ENCODE peak calls at places on chromosomes 13 and 19, in ten cellular contexts. T is psoas muscle; E is AG04450; H is HFF-Myc; D is kidney epithelial cell; A is CD8-positive, alpha-beta T cell; F is Caco-2; B is ascending aorta; X is stomach; O is lower lobe of right lung. K is an unnamed sample.

GRCh38 chr19:18743281-18743825 is 47.8 kb downstream of the COMP start:
- DNase-seq in T (no peak), X (peak), E (peak), F (peak), B (no peak), O (peak), H (no peak), A (no peak), D (no peak), K (no peak)

GRCh38 chr13:60150538-60150937 is 13.2 kb downstream of the DIAPH3 start:
- DNase-seq in X (no peak), E (no peak), F (no peak), O (no peak), H (no peak), A (no peak), B (no peak), T (no peak), D (no peak), K (no peak)

GRCh38 chr19:32104465-32105235 is 240.8 kb upstream of the ZNF507 start:
- DNase-seq in H (no peak), B (no peak), F (peak), T (no peak), E (no peak), A (no peak), O (no peak), X (no peak), D (peak), K (no peak)

GRCh38 chr19:16315825-16316505 is 8.7 kb upstream of the KLF2 start:
- DNase-seq in F (peak), B (peak), X (no peak), O (peak), D (no peak), E (peak), H (peak), T (peak), A (no peak), K (peak)

GRCh38 chr13:46267166-46267565 is 55.4 kb downstream of the LRRC63 start:
- DNase-seq in H (no peak), B (no peak), T (no peak), F (no peak), O (no peak), X (no peak), D (no peak), A (no peak), E (no peak), K (no peak)

GRCh38 chr13:95222733-95223018 is 78.6 kb downstream of the ABCC4 start:
- DNase-seq in O (no peak), D (no peak), H (no peak), A (no peak), T (no peak), B (no peak), F (no peak), X (no peak), E (no peak), K (no peak)

GRCh38 chr19:47183579-47183978 is 47.4 kb downstream of the BBC3 start:
- DNase-seq in T (no peak), D (no peak), X (no peak), F (no peak), O (no peak), B (no peak), H (no peak), A (no peak), E (no peak), K (no peak)

GRCh38 chr13:77415253-77416127 is 88.6 kb upstream of the MYCBP2 start:
- DNase-seq in O (no peak), D (no peak), F (no peak), X (no peak), H (no peak), B (no peak), A (no peak), T (no peak), E (no peak), K (no peak)

GRCh38 chr19:45729774-45730388 is 815 bp downstream of the FBXO46 start:
- DNase-seq in X (no peak), E (no peak), F (peak), D (no peak), H (no peak), A (no peak), T (no peak), O (no peak), B (no peak), K (no peak)

GRCh38 chr19:17107546-17108452 is 32.2 kb downstream of the MYO9B start:
- DNase-seq in T (peak), O (peak), E (peak), D (peak), H (peak), F (no peak), A (no peak), B (peak), X (peak), K (peak)

GRCh38 chr13:50627111-50627510 is 216.4 kb downstream of the DLEU7 start:
- DNase-seq in X (no peak), E (no peak), O (no peak), D (no peak), F (peak), A (no peak), B (no peak), H (no peak), T (no peak), K (no peak)

GRCh38 chr13:47044842-47045241 is 148.0 kb upstream of the HTR2A start:
- DNase-seq in F (no peak), X (no peak), E (no peak), B (no peak), T (no peak), H (no peak), D (no peak), O (no peak), A (no peak), K (no peak)

GRCh38 chr19:9808855-9809646 is 9.8 kb downstream of the FBXL12 start:
- DNase-seq in F (no peak), O (no peak), A (no peak), D (no peak), T (no peak), X (no peak), E (no peak), B (no peak), H (no peak), K (no peak)

GRCh38 chr19:17337675-17338439 is 504 bp downstream of the GTPBP3 start:
- DNase-seq in D (no peak), B (no peak), E (no peak), X (no peak), H (no peak), T (no peak), A (no peak), F (peak), O (no peak), K (no peak)

GRCh38 chr19:21593008-21593427 is 87.6 kb downstream of the ZNF429 start:
- DNase-seq in T (no peak), F (no peak), E (no peak), O (no peak), X (no peak), A (no peak), D (no peak), H (no peak), B (no peak), K (no peak)

GRCh38 chr19:53101518-53101917 is 1.7 kb downstream of the ZNF160 start:
- DNase-seq in A (no peak), H (no peak), F (no peak), T (no peak), X (no peak), D (no peak), O (no peak), B (no peak), E (no peak), K (no peak)

GRCh38 chr13:72696590-72696989 is 30.8 kb downstream of the MZT1 start:
- DNase-seq in X (no peak), B (no peak), F (no peak), H (no peak), E (no peak), D (no peak), T (no peak), A (no peak), O (no peak), K (no peak)

GRCh38 chr13:28466151-28466550 is 28.8 kb downstream of the FLT1 start:
- DNase-seq in A (no peak), X (no peak), O (no peak), H (no peak), T (no peak), E (no peak), B (no peak), F (no peak), D (no peak), K (no peak)

GRCh38 chr19:29663861-29664752 is 1.2 kb upstream of the PLEKHF1 start:
- DNase-seq in T (no peak), H (no peak), A (no peak), X (no peak), E (no peak), F (no peak), B (no peak), D (no peak), O (no peak), K (no peak)

GRCh38 chr13:113592571-113592970 is 8.0 kb downstream of the TFDP1 start:
- DNase-seq in D (no peak), O (no peak), F (no peak), X (peak), A (no peak), B (peak), T (no peak), H (no peak), E (no peak), K (no peak)

GRCh38 chr19:39796000-39796498 is 17.4 kb downstream of the LEUTX start:
- DNase-seq in D (no peak), O (no peak), F (no peak), H (no peak), T (no peak), B (no peak), E (no peak), A (no peak), X (no peak), K (no peak)

GRCh38 chr19:3270908-3271307 is 46.4 kb downstream of the CELF5 start:
- DNase-seq in E (no peak), D (no peak), B (no peak), T (no peak), O (no peak), X (no peak), F (peak), H (peak), A (peak), K (no peak)

GRCh38 chr13:85632526-85633215 is 166.5 kb downstream of the SLITRK6 start:
- DNase-seq in D (no peak), E (no peak), F (no peak), B (no peak), X (no peak), A (no peak), H (no peak), O (no peak), T (no peak), K (no peak)

GRCh38 chr19:52922841-52923781 is at the start of gene ZNF888:
- DNase-seq in X (peak), O (peak), D (no peak), H (no peak), E (no peak), A (peak), F (peak), B (peak), T (peak), K (no peak)

GRCh38 chr13:48580185-48580803 is 47.4 kb upstream of the RCBTB2 start:
- DNase-seq in H (peak), X (peak), B (peak), T (peak), D (no peak), F (peak), A (peak), O (no peak), E (peak), K (no peak)

GRCh38 chr19:45879055-45879454 is 6.9 kb downstream of the IRF2BP1 start:
- DNase-seq in D (no peak), O (no peak), A (no peak), E (no peak), X (peak), T (no peak), H (no peak), B (no peak), F (no peak), K (no peak)

GRCh38 chr13:97432232-97432916 is 1.6 kb upstream of the RAP2A start:
- DNase-seq in O (no peak), B (no peak), A (no peak), H (no peak), T (no peak), D (no peak), F (no peak), E (no peak), X (no peak), K (no peak)

GRCh38 chr13:50030315-50030714 is 15.1 kb downstream of the KCNRG start:
- DNase-seq in A (no peak), B (no peak), D (no peak), T (no peak), X (no peak), E (no peak), F (peak), O (no peak), H (no peak), K (no peak)

GRCh38 chr13:33213024-33213795 is 72.3 kb downstream of the STARD13 start:
- DNase-seq in A (no peak), T (no peak), F (no peak), B (no peak), X (peak), E (no peak), O (no peak), D (no peak), H (no peak), K (no peak)

GRCh38 chr13:23320926-23321533 is 112.5 kb downstream of the SACS start:
- DNase-seq in D (no peak), B (no peak), X (no peak), T (no peak), H (no peak), A (no peak), F (no peak), E (no peak), O (no peak), K (no peak)

GRCh38 chr19:56966225-56966696 is 125.7 kb upstream of the PEG3 start:
- DNase-seq in A (no peak), B (no peak), E (no peak), T (no peak), F (no peak), X (no peak), D (no peak), H (no peak), O (no peak), K (no peak)

GRCh38 chr19:48396871-48397176 is 3.4 kb downstream of the GRIN2D start:
- DNase-seq in B (no peak), D (no peak), F (no peak), A (no peak), X (no peak), E (no peak), T (no peak), H (no peak), O (no peak), K (no peak)

GRCh38 chr13:89380101-89380500 is 1708.9 kb downstream of the SLITRK5 start:
- DNase-seq in O (no peak), A (no peak), X (peak), T (no peak), D (peak), F (no peak), H (no peak), E (no peak), B (no peak), K (no peak)

GRCh38 chr19:4555657-4556561 is 3.6 kb downstream of the SEMA6B start:
- DNase-seq in O (no peak), H (no peak), T (no peak), X (no peak), F (peak), A (no peak), D (no peak), B (no peak), E (no peak), K (no peak)

GRCh38 chr19:5957132-5957531 is 20.8 kb downstream of the RANBP3 start:
- DNase-seq in E (no peak), B (no peak), H (no peak), D (no peak), A (no peak), F (no peak), T (no peak), X (no peak), O (no peak), K (no peak)

DNA sequence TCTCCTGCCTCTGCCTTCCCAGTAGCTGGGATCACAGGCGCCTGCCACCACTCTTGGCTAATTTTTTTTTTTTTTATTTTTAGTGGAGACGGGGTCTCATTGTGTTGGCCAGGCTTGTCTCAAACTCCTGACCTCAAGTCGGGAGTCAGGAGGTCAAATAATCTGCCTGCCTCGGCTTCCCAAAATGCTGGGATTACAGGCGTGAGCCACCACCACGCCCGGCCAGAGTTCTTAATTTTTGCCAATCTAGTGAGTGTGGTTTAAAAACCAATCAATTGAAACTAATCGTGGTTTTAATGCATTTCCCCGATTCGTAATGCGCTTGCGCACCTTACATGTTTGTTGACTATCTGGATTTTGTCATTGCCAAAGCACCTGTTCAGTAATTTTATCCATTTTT is 37.0 kb downstream of the SKA3 start:
- DNase-seq in F (no peak), H (no peak), A (no peak), B (no peak), T (no peak), D (no peak), E (no peak), O (no peak), X (no peak), K (no peak)
- H3K4me3 ChIP-seq in F (peak), H (peak), A (peak), B (peak), T (peak), D (peak), E (no peak), O (peak), X (peak), K (peak)

DNA sequence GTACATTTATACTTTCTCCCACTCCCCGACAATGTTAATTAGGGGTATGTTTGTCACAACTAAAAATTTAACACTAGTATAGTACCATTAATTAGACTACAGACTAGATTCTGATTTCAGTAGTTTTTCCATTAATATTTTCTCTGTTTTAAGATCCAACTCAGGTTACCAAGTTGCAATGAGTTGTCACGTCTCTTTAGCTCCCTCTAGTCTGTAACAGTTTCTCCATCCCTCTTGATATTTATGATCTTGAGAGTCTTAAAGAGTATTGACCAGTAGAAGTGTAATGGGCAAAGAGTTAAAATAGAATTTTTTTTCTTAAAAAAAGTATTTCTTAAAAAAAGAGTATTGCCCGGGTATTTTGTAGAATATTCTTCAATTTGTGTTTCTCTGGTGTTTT is 598.1 kb downstream of the TBC1D4 start:
- DNase-seq in O (no peak), T (no peak), A (no peak), D (no peak), H (no peak), E (no peak), B (no peak), F (no peak), X (no peak), K (no peak)
- TF ChIP-seq CTCF in O (no peak), T (no peak), A (no peak), D (no peak), H (peak), E (peak), B (no peak), F (no peak), X (no peak), K (no peak)

DNA sequence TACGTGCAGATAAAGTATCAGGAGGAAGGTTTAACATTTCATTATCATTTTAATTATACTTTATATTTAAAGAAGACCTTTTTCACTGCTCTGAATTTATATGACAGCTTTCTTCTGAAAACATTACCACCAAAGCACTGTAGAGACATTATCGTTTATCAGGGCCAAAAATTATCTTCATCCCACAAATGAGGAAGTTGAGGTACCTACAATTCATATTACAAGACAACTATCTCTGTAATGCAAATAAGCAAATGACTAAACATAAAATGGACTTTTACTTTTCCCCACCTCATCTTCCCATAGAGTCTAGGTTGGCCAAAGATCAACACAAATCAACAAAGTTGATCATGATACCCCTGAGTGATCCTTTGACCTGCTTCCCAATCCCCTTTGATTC is 30.9 kb upstream of the SMAD9 start:
- DNase-seq in O (no peak), B (no peak), H (no peak), D (no peak), X (no peak), F (no peak), A (no peak), E (no peak), T (no peak), K (no peak)
- H3K4me3 ChIP-seq in O (no peak), B (no peak), H (no peak), D (no peak), X (no peak), F (no peak), A (no peak), E (no peak), T (no peak), K (no peak)

GRCh38 chr19:58304255-58304654 is 922 bp upstream of the ERVK3-1 start:
- DNase-seq in F (peak), D (no peak), T (no peak), A (no peak), B (no peak), H (no peak), E (no peak), O (no peak), X (no peak), K (no peak)

GRCh38 chr19:58305932-58306323 is 751 bp downstream of the ERVK3-1 start:
- DNase-seq in T (no peak), E (no peak), D (no peak), O (no peak), H (no peak), B (no peak), F (peak), X (no peak), A (no peak), K (no peak)

GRCh38 chr19:58304748-58305064 is 471 bp upstream of the ERVK3-1 start:
- DNase-seq in D (no peak), H (peak), O (no peak), E (no peak), T (no peak), B (no peak), F (no peak), A (no peak), X (no peak), K (no peak)

GRCh38 chr19:58307736-58308135 is 2.6 kb downstream of the ERVK3-1 start:
- DNase-seq in T (no peak), E (no peak), A (no peak), X (no peak), D (no peak), H (no peak), O (no peak), B (no peak), F (no peak), K (no peak)

DNA sequence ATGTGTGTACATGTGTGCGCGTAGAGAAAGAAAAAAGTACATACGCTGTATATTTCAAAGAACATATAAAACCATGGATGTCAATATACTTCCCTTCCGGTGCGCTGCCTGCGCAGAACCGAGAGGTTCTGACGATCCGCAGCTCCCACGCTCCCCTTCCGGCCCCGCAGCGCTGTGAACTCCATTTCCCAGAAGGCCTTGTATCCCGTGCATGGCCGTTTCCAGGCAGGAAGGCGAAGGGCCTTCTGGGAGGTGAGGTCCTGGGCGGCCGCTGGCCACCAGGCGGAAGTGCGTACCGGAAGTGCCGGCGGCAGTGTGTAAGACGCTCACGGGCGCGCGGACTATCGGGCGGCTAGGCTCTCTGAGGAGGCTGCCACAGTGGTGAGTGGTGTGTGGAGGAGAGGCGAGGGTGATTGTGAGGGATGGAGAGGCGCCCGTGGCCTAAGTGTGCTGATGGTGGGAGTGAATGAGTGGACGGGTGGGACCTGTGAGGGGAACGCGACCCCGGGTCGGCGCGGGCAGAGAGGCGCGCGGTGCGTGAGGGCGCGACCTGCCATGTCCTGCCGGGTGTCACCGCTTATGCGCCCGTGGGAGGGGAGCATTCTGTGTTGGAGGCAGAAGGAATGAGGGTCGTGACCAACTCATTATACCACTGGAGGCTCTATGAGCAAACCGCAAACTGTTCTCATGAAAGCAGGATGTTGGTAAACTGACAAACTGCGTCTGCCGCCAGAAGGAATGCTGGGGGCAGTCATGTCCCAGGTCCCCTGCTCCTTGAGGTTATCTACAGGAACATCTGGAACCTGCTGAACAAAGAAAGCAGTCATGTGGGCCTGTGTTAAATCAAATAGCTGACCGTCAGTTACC is at the start of gene ERVK3-1:
- DNase-seq in T (peak), E (peak), O (peak), F (peak), D (peak), H (peak), X (peak), A (peak), B (peak), K (peak)
- TF ChIP-seq CTCF in T (peak), E (peak), O (no peak), F (no peak), D (no peak), H (no peak), X (peak), A (no peak), B (no peak), K (no peak)

GRCh38 chr13:44229371-44230030 is 144.1 kb upstream of the SERP2 start:
- DNase-seq in O (no peak), H (no peak), T (no peak), A (no peak), D (no peak), E (no peak), X (no peak), F (peak), B (no peak), K (no peak)
- H3K4me3 ChIP-seq in O (no peak), H (no peak), T (no peak), A (no peak), D (no peak), E (no peak), X (no peak), F (no peak), B (no peak), K (no peak)